ENCODE peak calls at places on chromosomes 3 and 15, in eight cellular contexts. B is retina; Z is GDM1; E is activated CD4-positive, alpha-beta T cell treated with anti-CD3 and anti-CD28 coated beads, Interleukin-2, amount 50 U/mL, for 1 hour; K is T-helper 1 cell; C is activated gamma-delta T cell treated with Interleukin-2 at 50 U/mL for 16 hours; M is NCI-H2029; J is osteocyte. X is an unnamed sample.

GRCh38 chr15:35168464-35168863 is 83.4 kb upstream of the NANOGP8 start:
- DNase-seq in Z (no peak), M (no peak), E (no peak), K (no peak), C (no peak), B (no peak), J (no peak), X (no peak)

GRCh38 chr3:175255698-175256097 is 396.6 kb downstream of the NAALADL2 start:
- DNase-seq in C (no peak), E (no peak), Z (no peak), M (peak; percentile 52), B (no peak), J (no peak), K (no peak), X (no peak)

GRCh38 chr3:149553781-149554451 is 79.4 kb downstream of the TM4SF4 start:
- DNase-seq in B (no peak), E (no peak), C (no peak), Z (no peak), J (no peak), M (no peak), K (no peak), X (no peak)

GRCh38 chr3:148598619-148599018 is 99.1 kb upstream of the AGTR1 start:
- DNase-seq in B (no peak), E (no peak), C (no peak), Z (no peak), K (no peak), M (no peak), J (no peak), X (no peak)

GRCh38 chr15:41655716-41656115 is 4.5 kb upstream of the MGA start:
- DNase-seq in B (no peak), K (no peak), E (no peak), C (no peak), Z (no peak), J (no peak), M (no peak), X (no peak)

GRCh38 chr3:55690746-55691540 is 203.8 kb upstream of the WNT5A start:
- DNase-seq in J (no peak), B (peak; percentile 67), K (no peak), M (peak; percentile 29), E (no peak), C (no peak), Z (no peak), X (no peak)

GRCh38 chr3:32307591-32307990 is 69.1 kb downstream of the CMTM8 start:
- DNase-seq in M (no peak), E (no peak), K (no peak), Z (no peak), B (no peak), J (no peak), C (no peak), X (no peak)

GRCh38 chr15:31300208-31300661 is 26.4 kb upstream of the KLF13 start:
- DNase-seq in E (no peak), C (no peak), Z (no peak), B (peak; percentile 48), M (peak; percentile 6), J (peak; percentile 73), K (no peak), X (no peak)

GRCh38 chr3:70233112-70233511 is 79.3 kb downstream of the MDFIC2 start:
- DNase-seq in J (no peak), C (no peak), Z (no peak), E (no peak), K (no peak), M (no peak), B (no peak), X (no peak)

GRCh38 chr3:183298708-183299153 is 45.7 kb downstream of the B3GNT5 start:
- DNase-seq in E (no peak), B (peak; percentile 63), M (no peak), Z (peak; percentile 52), J (peak; percentile 93), K (no peak), C (no peak), X (no peak)

GRCh38 chr3:59064276-59064675 is 14.5 kb upstream of the CFAP20DC start:
- DNase-seq in E (no peak), J (no peak), K (no peak), B (no peak), M (no peak), Z (no peak), C (no peak), X (no peak)

GRCh38 chr3:16386536-16386935 is 121.5 kb downstream of the OXNAD1 start:
- DNase-seq in J (no peak), E (no peak), K (no peak), B (no peak), Z (no peak), C (no peak), M (no peak), X (no peak)